ENCODE peak calls at places on chromosomes 13 and 19, in eight cellular contexts. Z is frontal cortex, L is colonic mucosa, E is HuH-7.5, T is NCI-H1092, K is thoracic aorta, P is head of caudate nucleus, F is chondrocyte. O is an unnamed sample.

GRCh38 chr13:48457578-48458242 is 44.8 kb upstream of the LPAR6 start:
- DNase-seq in Z (no peak), L (no peak), E (no peak), T (no peak), K (no peak), P (no peak), F (peak), O (no peak)

GRCh38 chr13:102699419-102699961 is 4.6 kb upstream of the METTL21C start:
- DNase-seq in Z (no peak), L (no peak), E (no peak), T (no peak), K (no peak), P (no peak), F (no peak), O (no peak)

GRCh38 chr19:49391581-49392399 is 3.7 kb downstream of the KASH5 start:
- DNase-seq in Z (peak), L (peak), E (peak), T (peak), K (no peak), P (peak), F (no peak), O (peak)

GRCh38 chr19:48966541-48967345 is 1.6 kb downstream of the FTL start:
- DNase-seq in Z (no peak), L (no peak), E (no peak), T (no peak), K (no peak), P (peak), F (no peak), O (no peak)

GRCh38 chr19:33864311-33864850 is 67.7 kb downstream of the KCTD15 start:
- DNase-seq in Z (no peak), L (peak), E (no peak), T (no peak), K (no peak), P (no peak), F (no peak), O (no peak)

GRCh38 chr19:45406957-45407375 is 522 bp downstream of the POLR1G start:
- DNase-seq in Z (no peak), L (no peak), E (no peak), T (no peak), K (no peak), P (no peak), F (no peak), O (no peak)

GRCh38 chr19:41128692-41129091 is 14.5 kb downstream of the CYP2F1 start:
- DNase-seq in Z (no peak), L (no peak), E (no peak), T (no peak), K (no peak), P (no peak), F (no peak), O (no peak)

GRCh38 chr19:45391871-45392665 is 12.8 kb downstream of the PPP1R13L start:
- DNase-seq in Z (no peak), L (no peak), E (no peak), T (no peak), K (no peak), P (no peak), F (no peak), O (no peak)

GRCh38 chr13:98717256-98717655 is 35.2 kb downstream of the SLC15A1 start:
- DNase-seq in Z (no peak), L (no peak), E (no peak), T (no peak), K (no peak), P (no peak), F (no peak), O (no peak)

GRCh38 chr19:41386442-41386841 is 10.1 kb downstream of the TMEM91 start:
- DNase-seq in Z (no peak), L (no peak), E (no peak), T (no peak), K (no peak), P (peak), F (no peak), O (no peak)

O was measured in putamen.